ENCODE peak calls at places on chromosomes 12 and 14, in four cellular contexts. Z is gastrocnemius medialis, T is IMR-90, K is astrocyte. W is an unnamed sample.

GRCh38 chr12:6548556-6549378 is 7.1 kb downstream of the IFFO1 start:
- DNase-seq in Z (peak; percentile 12), T (peak; percentile 90), K (peak; percentile 78), W (no peak)

GRCh38 chr12:85279449-85280137 is 427 bp upstream of the ALX1 start:
- DNase-seq in Z (no peak), T (no peak), K (no peak), W (no peak)

GRCh38 chr14:76861574-76862255 is 35.5 kb downstream of the LRRC74A start:
- DNase-seq in Z (no peak), T (no peak), K (no peak), W (no peak)

GRCh38 chr12:80178846-80179245 is 79.5 kb downstream of the OTOGL start:
- DNase-seq in Z (no peak), T (no peak), K (no peak), W (no peak)

GRCh38 chr14:58817846-58818245 is 180.1 kb downstream of the DACT1 start:
- DNase-seq in Z (no peak), T (peak; percentile 50), K (peak; percentile 71), W (no peak)

GRCh38 chr14:31476131-31476917 is 11.5 kb downstream of the GPR33 start:
- DNase-seq in Z (no peak), T (no peak), K (no peak), W (no peak)

GRCh38 chr12:111436266-111436665 is 30.5 kb downstream of the SH2B3 start:
- DNase-seq in Z (no peak), T (no peak), K (no peak), W (no peak)

GRCh38 chr12:117100851-117101673 is 1.8 kb upstream of the TESC start:
- DNase-seq in Z (no peak), T (no peak), K (no peak), W (no peak)

GRCh38 chr14:99522934-99523660 is 41.9 kb downstream of the CCNK start:
- DNase-seq in Z (no peak), T (peak; percentile 23), K (peak; percentile 36), W (no peak)

GRCh38 chr12:1531160-1531653 is 63.2 kb downstream of the FBXL14 start:
- DNase-seq in Z (no peak), T (no peak), K (no peak), W (no peak)

GRCh38 chr14:31161274-31161673 is 46.3 kb downstream of the HECTD1 start:
- DNase-seq in Z (no peak), T (no peak), K (no peak), W (no peak)

GRCh38 chr12:109544955-109545531 is 28.3 kb downstream of the MMAB start:
- DNase-seq in Z (peak; percentile 17), T (peak; percentile 37), K (peak; percentile 12), W (no peak)

GRCh38 chr14:58426819-58427288 is 477 bp downstream of the TIMM9 start:
- DNase-seq in Z (peak; percentile 45), T (peak; percentile 65), K (peak; percentile 59), W (peak; percentile 15)

GRCh38 chr14:89956294-89957009 is 725 bp downstream of the TDP1 start:
- DNase-seq in Z (peak; percentile 37), T (peak; percentile 94), K (peak; percentile 91), W (peak; percentile 69)

GRCh38 chr12:122018457-122018856 is 3.2 kb upstream of the BCL7A start:
- DNase-seq in Z (no peak), T (no peak), K (no peak), W (no peak)

GRCh38 chr12:54795664-54796063 is 58.7 kb upstream of the MUCL1 start:
- DNase-seq in Z (no peak), T (no peak), K (no peak), W (no peak)

GRCh38 chr12:124450376-124450750 is 117.0 kb downstream of the NCOR2 start:
- DNase-seq in Z (no peak), T (no peak), K (no peak), W (no peak)

GRCh38 chr14:76844223-76844622 is 18.0 kb downstream of the LRRC74A start:
- DNase-seq in Z (peak; percentile 52), T (peak; percentile 29), K (peak; percentile 29), W (no peak)

GRCh38 chr12:43309845-43310405 is 242.1 kb downstream of the ADAMTS20 start:
- DNase-seq in Z (no peak), T (peak; percentile 99), K (peak; percentile 95), W (no peak)

GRCh38 chr14:102774391-102775153 is 2.7 kb upstream of the TRAF3 start:
- DNase-seq in Z (peak; percentile 43), T (peak; percentile 78), K (peak; percentile 69), W (no peak)

GRCh38 chr12:116076399-116076798 is 201.1 kb downstream of the MED13L start:
- DNase-seq in Z (no peak), T (no peak), K (peak; percentile 11), W (no peak)

GRCh38 chr12:108047130-108047550 is 81.9 kb upstream of the WSCD2 start:
- DNase-seq in Z (no peak), T (no peak), K (no peak), W (no peak)

GRCh38 chr12:96164951-96165858 is 29.0 kb upstream of the ELK3 start:
- DNase-seq in Z (no peak), T (no peak), K (no peak), W (no peak)

GRCh38 chr12:617304-617915 is 45.8 kb downstream of the NINJ2 start:
- DNase-seq in Z (peak; percentile 86), T (peak; percentile 18), K (no peak), W (no peak)

GRCh38 chr14:56044196-56044595 is 74.0 kb upstream of the PELI2 start:
- DNase-seq in Z (no peak), T (no peak), K (peak; percentile 10), W (no peak)

GRCh38 chr12:24724765-24725307 is 224.1 kb downstream of the BCAT1 start:
- DNase-seq in Z (no peak), T (no peak), K (no peak), W (no peak)

GRCh38 chr14:54629183-54629582 is 62.3 kb downstream of the SAMD4A start:
- DNase-seq in Z (no peak), T (no peak), K (no peak), W (no peak)

GRCh38 chr12:6171409-6172015 is 28.7 kb upstream of the CD9 start:
- DNase-seq in Z (no peak), T (no peak), K (no peak), W (no peak)

DNA sequence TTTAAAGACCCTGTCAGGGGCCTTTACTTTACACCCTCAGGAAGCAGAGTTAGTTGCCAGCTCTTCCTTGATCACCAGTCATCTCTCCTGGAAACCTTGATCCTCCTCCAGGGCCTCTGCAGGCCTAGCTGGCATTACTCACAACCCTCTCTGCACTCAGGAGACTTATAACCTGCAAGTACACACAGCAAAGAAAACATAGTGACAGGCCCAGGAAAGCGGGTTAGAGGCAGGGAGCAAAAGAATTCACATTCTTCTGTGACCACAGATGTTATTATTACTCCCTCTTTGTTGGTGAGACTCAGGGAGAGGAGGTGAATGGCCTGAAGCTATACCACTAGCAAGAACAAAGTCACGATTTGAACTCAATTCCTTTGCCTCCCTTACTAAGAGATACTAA is 87.4 kb downstream of the OR11H12 start:
- DNase-seq in Z (no peak), T (no peak), K (no peak), W (no peak)
- H3K9me3 ChIP-seq in Z (no peaks in the 10 kb centered on the region), T (peaks cover 20% of the 10 kb centered on the region), K (no peaks in the 10 kb centered on the region), W (no peaks in the 10 kb centered on the region)

GRCh38 chr14:106838991-106839769 is 1312.8 kb downstream of the TMEM121 start:
- DNase-seq in Z (no peak), T (no peak), K (no peak), W (no peak)
- H3K9me3 ChIP-seq in Z (no peaks in the 10 kb centered on the region), T (peaks cover 23% of the 10 kb centered on the region), K (peaks cover 7% of the 10 kb centered on the region), W (no peaks in the 10 kb centered on the region)

GRCh38 chr12:133073836-133074235 is 6.9 kb upstream of the ZNF140 start:
- DNase-seq in Z (no peak), T (no peak), K (no peak), W (no peak)
- H3K9me3 ChIP-seq in Z (peaks cover 77% of the 10 kb centered on the region), T (peaks cover 38% of the 10 kb centered on the region), K (peaks cover 18% of the 10 kb centered on the region), W (peaks cover 21% of the 10 kb centered on the region)

GRCh38 chr12:46858368-46858767 is 32.6 kb upstream of the SLC38A4 start:
- DNase-seq in Z (no peak), T (no peak), K (no peak), W (no peak)
- H3K9me3 ChIP-seq in Z (peaks cover 9% of the 10 kb centered on the region), T (peaks cover 13% of the 10 kb centered on the region), K (peaks cover 2% of the 10 kb centered on the region), W (no peaks in the 10 kb centered on the region)

DNA sequence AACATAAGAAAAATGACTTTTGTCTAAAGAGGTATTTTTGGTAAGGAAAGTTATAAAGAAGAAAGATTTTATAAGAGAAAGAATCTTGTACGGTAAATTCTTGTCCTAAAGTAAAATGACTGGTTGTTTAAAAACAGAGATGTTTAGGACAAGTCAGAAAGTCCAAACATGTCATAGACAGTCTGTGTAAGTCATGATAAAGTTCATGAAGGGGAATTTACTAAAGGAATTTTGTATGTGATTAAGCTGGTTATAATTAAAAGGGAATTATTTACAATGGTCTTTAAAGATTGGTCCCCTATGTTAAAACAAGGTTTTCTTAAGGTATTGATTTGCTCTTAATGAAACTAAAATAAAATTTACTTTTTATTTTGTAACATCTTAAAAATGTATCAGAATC is 269.4 kb upstream of the CCDC196 start:
- DNase-seq in Z (no peak), T (no peak), K (no peak), W (no peak)
- H3K9me3 ChIP-seq in Z (no peaks in the 10 kb centered on the region), T (peaks cover 23% of the 10 kb centered on the region), K (peaks cover 12% of the 10 kb centered on the region), W (no peaks in the 10 kb centered on the region)

DNA sequence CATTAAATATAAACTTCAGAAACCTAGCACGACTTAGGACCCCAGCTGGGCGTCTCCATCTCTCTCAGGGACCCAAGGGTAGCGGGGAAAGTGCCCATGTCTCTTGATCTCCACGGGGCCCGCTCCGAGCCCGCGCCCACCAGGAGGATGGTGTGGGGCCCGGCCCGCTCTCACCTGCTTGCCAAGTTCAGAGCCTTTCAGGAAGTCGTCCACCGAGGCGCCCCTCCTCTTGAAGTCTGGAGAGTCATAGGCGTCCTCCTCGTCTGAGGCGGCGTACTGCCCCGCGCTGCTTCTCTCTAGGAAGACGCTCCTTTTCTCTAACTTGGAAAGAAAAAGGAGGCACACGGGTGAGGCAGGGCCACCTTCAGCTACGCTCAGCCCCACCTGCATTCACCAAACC is 96.9 kb downstream of the PIWIL1 start:
- DNase-seq in Z (no peak), T (no peak), K (no peak), W (no peak)
- H3K9me3 ChIP-seq in Z (no peaks in the 10 kb centered on the region), T (peaks cover 39% of the 10 kb centered on the region), K (peaks cover 8% of the 10 kb centered on the region), W (no peaks in the 10 kb centered on the region)

DNA sequence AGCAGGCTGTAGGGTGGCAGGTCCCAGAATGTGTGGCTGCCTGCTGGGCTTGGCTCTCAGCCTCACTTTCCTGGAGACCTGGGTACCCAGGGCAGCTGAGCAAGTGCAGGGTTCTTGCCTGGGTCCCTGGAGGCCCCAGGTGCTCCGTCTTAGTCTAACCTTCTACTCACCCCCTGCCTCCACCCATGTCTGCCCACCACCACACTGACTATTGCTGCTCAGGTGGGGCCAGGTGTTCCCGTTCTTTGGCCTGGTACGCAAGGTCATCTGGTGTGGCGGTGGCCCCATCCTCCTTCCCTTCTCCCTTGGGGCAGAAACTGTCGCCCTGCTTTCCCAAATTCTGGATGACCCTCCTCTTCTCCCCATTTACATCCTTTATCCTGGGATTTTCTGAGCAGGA is 319.9 kb downstream of the TMEM121 start:
- DNase-seq in Z (no peak), T (no peak), K (no peak), W (peak; percentile 4)
- H3K9me3 ChIP-seq in Z (no peaks in the 10 kb centered on the region), T (peaks cover 57% of the 10 kb centered on the region), K (peaks cover 21% of the 10 kb centered on the region), W (no peaks in the 10 kb centered on the region)

W was measured in T-helper 17 cell.